ENCODE peak calls at places on chromosomes 5 and 9, in seven cellular contexts. P, J, A, B, O, L and Q are unnamed samples.

GRCh38 chr9:126704157-126704941 is 90.6 kb downstream of the LMX1B start:
- DNase-seq in P (no peak), J (no peak), A (no peak), B (peak), O (peak), L (peak), Q (peak)

GRCh38 chr5:159317849-159318248 is 12.4 kb downstream of the IL12B start:
- DNase-seq in P (no peak), J (no peak), A (no peak), B (no peak), O (no peak), L (no peak), Q (no peak)

GRCh38 chr9:80078826-80079225 is 507.1 kb downstream of the TLE4 start:
- DNase-seq in P (no peak), J (no peak), A (no peak), B (no peak), O (no peak), L (no peak), Q (no peak)

GRCh38 chr5:23459214-23459613 is 48.2 kb upstream of the PRDM9 start:
- DNase-seq in P (no peak), J (no peak), A (no peak), B (no peak), O (no peak), L (no peak), Q (no peak)

GRCh38 chr9:122201641-122202040 is 27.1 kb downstream of the LHX6 start:
- DNase-seq in P (no peak), J (no peak), A (no peak), B (no peak), O (no peak), L (no peak), Q (peak)

GRCh38 chr5:167877924-167878323 is 413.5 kb upstream of the WWC1 start:
- DNase-seq in P (no peak), J (no peak), A (no peak), B (no peak), O (no peak), L (no peak), Q (no peak)

GRCh38 chr9:14616188-14616982 is 76.8 kb downstream of the ZDHHC21 start:
- DNase-seq in P (no peak), J (peak), A (no peak), B (peak), O (peak), L (no peak), Q (peak)

GRCh38 chr9:102479191-102479590 is 515.9 kb upstream of the CYLC2 start:
- DNase-seq in P (no peak), J (no peak), A (no peak), B (no peak), O (no peak), L (no peak), Q (peak)

GRCh38 chr5:81165493-81166119 is 67.5 kb upstream of the CKMT2 start:
- DNase-seq in P (peak), J (peak), A (no peak), B (peak), O (peak), L (peak), Q (peak)

GRCh38 chr9:133978226-133979123 is 13.6 kb downstream of the VAV2 start:
- DNase-seq in P (no peak), J (peak), A (no peak), B (no peak), O (no peak), L (no peak), Q (no peak)

GRCh38 chr9:24333629-24334028 is 212.1 kb downstream of the IZUMO3 start:
- DNase-seq in P (no peak), J (no peak), A (no peak), B (no peak), O (no peak), L (no peak), Q (no peak)

GRCh38 chr9:34463098-34463900 is 4.7 kb downstream of the DNAI1 start:
- DNase-seq in P (no peak), J (no peak), A (no peak), B (peak), O (peak), L (no peak), Q (peak)

GRCh38 chr5:117455236-117456233 is 880.9 kb upstream of the SEMA6A start:
- DNase-seq in P (no peak), J (peak), A (no peak), B (no peak), O (no peak), L (no peak), Q (no peak)

GRCh38 chr9:70040506-70040905 is 3.1 kb upstream of the MAMDC2 start:
- DNase-seq in P (no peak), J (no peak), A (no peak), B (no peak), O (no peak), L (no peak), Q (no peak)

GRCh38 chr5:41735213-41735612 is 135.0 kb downstream of the OXCT1 start:
- DNase-seq in P (no peak), J (no peak), A (no peak), B (no peak), O (no peak), L (no peak), Q (no peak)

GRCh38 chr5:177432143-177432904 is 5.8 kb downstream of the GRK6 start:
- DNase-seq in P (no peak), J (no peak), A (no peak), B (no peak), O (no peak), L (no peak), Q (no peak)

GRCh38 chr9:16619341-16619740 is 251.1 kb downstream of the BNC2 start:
- DNase-seq in P (no peak), J (no peak), A (no peak), B (no peak), O (no peak), L (no peak), Q (peak)

GRCh38 chr9:70954126-70954525 is 167.3 kb downstream of the TRPM3 start:
- DNase-seq in P (no peak), J (no peak), A (no peak), B (peak), O (no peak), L (no peak), Q (peak)

GRCh38 chr9:112884086-112884485 is 6.6 kb downstream of the SLC46A2 start:
- DNase-seq in P (no peak), J (no peak), A (no peak), B (peak), O (no peak), L (no peak), Q (peak)

GRCh38 chr9:106916491-106917235 is 53.7 kb downstream of the ZNF462 start:
- DNase-seq in P (no peak), J (peak), A (no peak), B (peak), O (peak), L (no peak), Q (peak)

GRCh38 chr5:173928871-173929574 is 40.9 kb downstream of the CPEB4 start:
- DNase-seq in P (no peak), J (no peak), A (no peak), B (no peak), O (no peak), L (no peak), Q (no peak)

GRCh38 chr9:19642256-19642655 is 146.6 kb downstream of the SLC24A2 start:
- DNase-seq in P (no peak), J (peak), A (no peak), B (peak), O (peak), L (no peak), Q (no peak)

GRCh38 chr9:114551750-114552685 is 35.6 kb upstream of the ATP6V1G1 start:
- DNase-seq in P (peak), J (peak), A (peak), B (peak), O (peak), L (no peak), Q (peak)

GRCh38 chr9:86978413-86978812 is 31.1 kb upstream of the GAS1 start:
- DNase-seq in P (no peak), J (no peak), A (no peak), B (peak), O (no peak), L (no peak), Q (peak)

GRCh38 chr5:147483961-147484707 is 25.7 kb downstream of the DPYSL3 start:
- DNase-seq in P (peak), J (no peak), A (no peak), B (peak), O (peak), L (no peak), Q (peak)
- TF ChIP-seq CTCF in P (no peak), J (no peak), A (no peak), B (no peak), O (no peak), L (no peak), Q (no peak)

DNA sequence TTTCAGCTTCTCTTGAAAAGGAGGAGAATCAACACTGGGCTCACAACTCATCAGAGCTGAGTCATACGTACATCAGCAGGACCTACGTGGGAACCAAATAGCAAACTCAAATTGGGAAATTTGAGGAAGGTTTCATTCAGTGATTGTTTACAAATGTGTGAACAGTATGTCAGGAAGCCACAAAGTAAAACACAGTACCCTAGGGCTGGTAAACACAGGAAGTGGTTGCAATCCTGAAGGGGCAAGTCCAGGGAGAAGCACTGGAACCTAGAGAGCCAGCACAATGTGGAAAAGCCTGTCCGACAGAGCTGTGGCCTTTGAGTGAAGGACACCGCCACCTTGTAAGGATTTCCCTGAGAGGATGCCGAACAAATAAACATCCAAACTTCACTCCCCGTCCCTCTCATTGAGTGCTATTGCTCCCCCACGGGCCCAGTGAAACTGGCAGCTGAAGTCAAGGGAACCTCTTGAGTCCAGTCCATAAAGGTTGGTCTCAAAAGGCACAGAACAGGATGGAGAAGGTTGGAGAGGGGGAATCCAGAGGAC is 26.7 kb upstream of the RICTOR start:
- DNase-seq in P (no peak), J (peak), A (no peak), B (peak), O (no peak), L (no peak), Q (peak)
- H3K4me3 ChIP-seq in P (no peak), J (peak), A (no peak), B (no peak), O (no peak), L (no peak), Q (no peak)

DNA sequence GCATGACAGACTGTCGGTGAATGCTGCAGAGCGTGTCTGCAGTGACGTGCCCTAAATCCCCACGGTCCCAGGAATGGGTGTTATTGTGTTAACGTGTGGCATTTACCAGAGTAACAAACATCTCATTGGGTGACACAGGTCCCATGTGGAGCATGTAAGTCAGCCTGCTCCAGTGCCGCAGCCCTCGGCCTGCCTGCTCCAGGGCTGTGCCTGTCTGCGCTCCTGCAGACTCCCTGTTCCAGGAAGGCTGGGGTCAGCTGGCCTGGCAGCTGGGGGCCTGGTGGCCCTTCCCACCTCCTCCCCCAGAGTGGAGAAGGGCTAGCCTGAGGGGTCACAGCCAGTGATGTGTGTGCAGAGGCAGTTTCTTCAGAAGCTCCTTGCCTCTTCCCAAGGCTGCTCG is 34.4 kb upstream of the TBC1D2 start:
- DNase-seq in P (no peak), J (no peak), A (no peak), B (no peak), O (no peak), L (no peak), Q (no peak)
- TF ChIP-seq CTCF in P (no peak), J (no peak), A (no peak), B (no peak), O (no peak), L (no peak), Q (no peak)

GRCh38 chr5:124494540-124495116 is 251.8 kb downstream of the ZNF608 start:
- DNase-seq in P (no peak), J (no peak), A (no peak), B (no peak), O (no peak), L (no peak), Q (no peak)

DNA sequence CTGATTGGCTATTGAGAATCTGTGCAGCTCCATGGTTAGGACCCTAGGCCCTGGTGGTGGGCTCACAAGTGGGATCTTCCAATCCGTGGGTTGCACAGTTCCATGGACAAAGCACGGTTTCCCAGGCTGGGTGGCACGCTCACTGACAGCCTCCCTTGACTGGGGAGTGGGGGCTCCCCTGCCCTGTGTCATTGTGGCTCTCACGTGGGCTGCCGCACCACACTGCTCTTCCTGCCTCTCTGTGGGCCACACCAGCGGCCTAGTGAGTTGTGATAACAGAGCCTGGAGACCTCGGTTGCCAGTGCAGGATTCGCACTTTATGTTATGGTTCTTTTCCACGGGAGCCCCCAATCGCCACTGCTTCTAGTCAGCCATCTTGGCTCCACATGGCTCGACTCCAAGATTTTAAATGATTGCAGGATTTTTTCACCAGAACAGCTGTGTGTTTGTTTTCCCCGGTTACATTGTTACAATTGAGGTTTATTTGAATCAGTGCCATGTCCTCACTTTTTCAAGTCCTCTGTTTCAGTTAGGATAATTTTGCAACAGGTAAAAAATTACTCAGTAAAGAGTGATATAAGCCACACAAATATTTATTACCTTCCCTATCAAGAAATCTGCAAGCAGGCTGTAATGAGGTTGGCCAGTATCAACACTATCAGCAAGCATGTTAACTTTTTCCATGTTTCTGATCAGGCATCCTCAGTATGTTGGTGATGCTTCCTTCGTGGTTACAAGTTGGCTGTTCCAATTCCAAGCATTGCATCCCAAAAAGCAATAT is 253.8 kb downstream of the ZNF608 start:
- DNase-seq in P (no peak), J (no peak), A (no peak), B (no peak), O (no peak), L (no peak), Q (no peak)
- H3K4me3 ChIP-seq in P (no peak), J (no peak), A (no peak), B (no peak), O (no peak), L (no peak), Q (no peak)

GRCh38 chr9:38096238-38096805 is 27.3 kb upstream of the SHB start:
- DNase-seq in P (peak), J (no peak), A (no peak), B (no peak), O (no peak), L (peak), Q (no peak)
- TF ChIP-seq CTCF in P (no peak), J (no peak), A (no peak), B (no peak), O (no peak), L (no peak), Q (no peak)

GRCh38 chr5:109483395-109483974 is 73.7 kb upstream of the PJA2 start:
- DNase-seq in P (no peak), J (no peak), A (no peak), B (no peak), O (no peak), L (no peak), Q (no peak)
- H3K4me3 ChIP-seq in P (no peak), J (no peak), A (no peak), B (no peak), O (no peak), L (no peak), Q (no peak)

GRCh38 chr5:127430627-127431026 is 86.8 kb upstream of the PRRC1 start:
- DNase-seq in P (no peak), J (no peak), A (no peak), B (no peak), O (no peak), L (no peak), Q (no peak)
- TF ChIP-seq CTCF in P (no peak), J (no peak), A (no peak), B (no peak), O (no peak), L (no peak), Q (no peak)

GRCh38 chr5:77958642-77959315 is 182.6 kb upstream of the TBCA start:
- DNase-seq in P (no peak), J (no peak), A (no peak), B (no peak), O (no peak), L (no peak), Q (no peak)
- H3K4me3 ChIP-seq in P (no peak), J (no peak), A (no peak), B (no peak), O (no peak), L (no peak), Q (no peak)